ENCODE peak calls at places on chromosome 6, in five cellular contexts. H is A172; C is stimulated activated CD8-positive, alpha-beta memory T cell treated with anti-CD3 and anti-CD28 coated beads, Interleukin-4, amount 100 ng/mL, for 1 hour; X is AG04450; I is activated naive CD8-positive, alpha-beta T cell treated with anti-CD3 and anti-CD28 coated beads, Interleukin-2, amount 50 U/mL, for 24 hours. G is an unnamed sample.

GRCh38 chr6:14944593-14944992 is 301.3 kb upstream of the JARID2 start:
- DNase-seq in H (no peak), C (no peak), X (no peak), I (no peak), G (no peak)

GRCh38 chr6:1378224-1379025 is 11.0 kb upstream of the FOXF2 start:
- DNase-seq in H (no peak), C (no peak), X (no peak), I (no peak), G (peak)

GRCh38 chr6:139250296-139251274 is 41.2 kb downstream of the TXLNB start:
- DNase-seq in H (peak), C (peak), X (no peak), I (peak), G (peak)

GRCh38 chr6:106973018-106973840 is 1.3 kb downstream of the CD24 start:
- DNase-seq in H (no peak), C (no peak), X (no peak), I (peak), G (no peak)

GRCh38 chr6:105733556-105734162 is 330.8 kb upstream of the PREP start:
- DNase-seq in H (peak), C (no peak), X (no peak), I (no peak), G (no peak)

GRCh38 chr6:13425971-13426931 is 61.1 kb downstream of the GFOD1 start:
- DNase-seq in H (no peak), C (no peak), X (no peak), I (peak), G (no peak)

GRCh38 chr6:36350681-36351091 is 14.0 kb upstream of the BNIP5 start:
- DNase-seq in H (peak), C (no peak), X (peak), I (no peak), G (no peak)

GRCh38 chr6:164124986-164125385 is 710.5 kb downstream of the QKI start:
- DNase-seq in H (peak), C (no peak), X (no peak), I (no peak), G (no peak)

GRCh38 chr6:7201732-7202541 is 94.2 kb downstream of the RREB1 start:
- DNase-seq in H (no peak), C (no peak), X (no peak), I (peak), G (no peak)

GRCh38 chr6:55669133-55669532 is 90.1 kb upstream of the HMGCLL1 start:
- DNase-seq in H (no peak), C (no peak), X (no peak), I (no peak), G (no peak)